ENCODE peak calls at places on chromosomes 1 and 21, in four cellular contexts. U is HepG2, C is GM12878, M is K562. H is an unnamed sample.
A peak's percentile ranks its signal among the peaks of the same experiment; 100 is the strongest.

GRCh38 chr1:117657031-117657430 is 51.2 kb downstream of the TENT5C start:
- DNase-seq in U (peak; percentile 12), C (no peak), M (peak; percentile 64), H (no peak)

GRCh38 chr1:30957560-30958222 is 49.1 kb upstream of the SDC3 start:
- DNase-seq in U (no peak), C (no peak), M (no peak), H (no peak)

GRCh38 chr1:234609528-234610042 is 393 bp downstream of the IRF2BP2 start:
- DNase-seq in U (no peak), C (no peak), M (no peak), H (no peak)

GRCh38 chr21:33394260-33394659 is 9.0 kb upstream of the IFNGR2 start:
- DNase-seq in U (no peak), C (no peak), M (no peak), H (no peak)

GRCh38 chr1:232221790-232222499 is 408.0 kb downstream of the SIPA1L2 start:
- DNase-seq in U (no peak), C (no peak), M (no peak), H (no peak)

GRCh38 chr1:106022312-106022902 is 1034.1 kb upstream of the PRMT6 start:
- DNase-seq in U (no peak), C (no peak), M (no peak), H (no peak)

GRCh38 chr21:46474365-46474764 is 15.7 kb downstream of the DIP2A start:
- DNase-seq in U (no peak), C (no peak), M (no peak), H (no peak)

GRCh38 chr1:159239551-159240220 is 35.0 kb downstream of the ACKR1 start:
- DNase-seq in U (no peak), C (peak; percentile 15), M (no peak), H (no peak)

GRCh38 chr21:17644186-17644585 is 31.5 kb upstream of the BTG3 start:
- DNase-seq in U (no peak), C (no peak), M (no peak), H (no peak)

GRCh38 chr1:5615076-5615475 is 377.1 kb downstream of the NPHP4 start:
- DNase-seq in U (no peak), C (no peak), M (no peak), H (no peak)

DNA sequence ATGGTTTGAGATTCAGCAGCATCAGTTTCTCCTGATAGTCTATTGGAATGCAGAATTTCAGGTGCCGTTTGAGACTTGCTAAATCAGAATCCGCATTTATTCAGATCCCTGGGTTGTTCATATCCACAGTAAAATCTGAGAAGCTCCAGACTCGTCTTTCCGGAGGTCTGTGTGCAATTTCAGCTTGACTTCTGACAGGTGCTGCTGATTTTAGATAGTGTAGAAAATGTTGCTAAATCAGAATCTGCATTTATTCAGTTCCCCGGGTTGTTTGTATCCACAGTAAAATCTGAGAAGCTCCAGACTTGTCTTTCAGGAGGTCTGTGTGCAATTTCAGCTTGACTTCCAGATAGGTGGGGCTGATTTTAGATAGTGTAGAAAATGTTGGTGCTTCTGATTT is 113.7 kb downstream of the PAPPA2 start:
- DNase-seq in U (no peak), C (no peak), M (no peak), H (no peak)
- TF ChIP-seq TARDBP in U (no peak), C (no peak), M (no peak), H (no peak)

DNA sequence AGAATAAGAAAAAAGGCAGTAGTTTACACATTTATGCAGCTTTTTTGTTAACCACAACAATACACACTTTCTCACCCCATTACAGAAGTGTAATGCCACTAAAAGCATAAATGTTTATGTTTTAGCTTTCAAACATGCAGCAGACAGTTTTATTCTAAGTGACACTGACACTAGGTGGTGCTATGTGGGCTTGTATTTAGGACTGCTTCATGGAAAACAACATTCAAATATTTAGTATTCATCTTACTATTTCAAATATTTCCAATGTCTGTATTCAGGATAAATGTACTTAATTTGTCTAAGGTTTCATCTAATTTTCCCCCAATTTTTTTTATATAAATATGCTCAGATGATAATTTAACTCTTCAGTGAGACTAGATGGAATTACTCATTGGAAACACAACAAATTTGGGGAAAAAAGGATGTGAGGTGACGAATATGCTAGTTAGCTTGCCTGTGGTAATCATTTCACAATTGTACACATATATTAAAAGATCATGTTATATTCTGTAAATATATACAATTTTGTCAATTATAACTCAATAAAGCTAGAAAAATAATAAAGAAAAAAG is 71.4 kb downstream of the USP1 start:
- DNase-seq in U (peak; percentile 48), C (peak; percentile 9), M (peak; percentile 51), H (peak; percentile 34)
- TF ChIP-seq BHLHE40 in U (no peak), C (no peak), M (no peak), H (no peak)

GRCh38 chr1:153573351-153573750 is 7.7 kb upstream of the S100A2 start:
- DNase-seq in U (no peak), C (no peak), M (no peak), H (no peak)

GRCh38 chr1:153577138-153577537 is 11.5 kb upstream of the S100A2 start:
- DNase-seq in U (no peak), C (no peak), M (no peak), H (no peak)

GRCh38 chr1:153578936-153579335 is 13.3 kb upstream of the S100A2 start:
- DNase-seq in U (no peak), C (no peak), M (no peak), H (no peak)

GRCh38 chr1:153577624-153578051 is 12.0 kb upstream of the S100A2 start:
- DNase-seq in U (no peak), C (no peak), M (peak; percentile 35), H (no peak)

GRCh38 chr1:153578490-153578889 is 12.8 kb upstream of the S100A2 start:
- DNase-seq in U (no peak), C (no peak), M (no peak), H (no peak)
- TF ChIP-seq TARDBP in U (no peak), C (no peak), M (no peak), H (no peak)

GRCh38 chr1:162383516-162383915 is 2.0 kb downstream of the C1orf226 start:
- DNase-seq in U (no peak), C (no peak), M (no peak), H (no peak)
- TF ChIP-seq BHLHE40 in U (no peak), C (no peak), M (no peak), H (no peak)

GRCh38 chr1:89876463-89876862 is 55.6 kb downstream of the LRRC8D start:
- DNase-seq in U (no peak), C (no peak), M (no peak), H (no peak)

GRCh38 chr1:89872567-89872966 is 51.7 kb downstream of the LRRC8D start:
- DNase-seq in U (no peak), C (no peak), M (no peak), H (no peak)

GRCh38 chr1:89873250-89873649 is 52.4 kb downstream of the LRRC8D start:
- DNase-seq in U (no peak), C (no peak), M (no peak), H (no peak)

GRCh38 chr1:89871768-89872473 is 51.1 kb downstream of the LRRC8D start:
- DNase-seq in U (no peak), C (no peak), M (no peak), H (no peak)

GRCh38 chr1:89873757-89874156 is 52.9 kb downstream of the LRRC8D start:
- DNase-seq in U (no peak), C (no peak), M (no peak), H (no peak)
- TF ChIP-seq TARDBP in U (no peak), C (no peak), M (no peak), H (no peak)

DNA sequence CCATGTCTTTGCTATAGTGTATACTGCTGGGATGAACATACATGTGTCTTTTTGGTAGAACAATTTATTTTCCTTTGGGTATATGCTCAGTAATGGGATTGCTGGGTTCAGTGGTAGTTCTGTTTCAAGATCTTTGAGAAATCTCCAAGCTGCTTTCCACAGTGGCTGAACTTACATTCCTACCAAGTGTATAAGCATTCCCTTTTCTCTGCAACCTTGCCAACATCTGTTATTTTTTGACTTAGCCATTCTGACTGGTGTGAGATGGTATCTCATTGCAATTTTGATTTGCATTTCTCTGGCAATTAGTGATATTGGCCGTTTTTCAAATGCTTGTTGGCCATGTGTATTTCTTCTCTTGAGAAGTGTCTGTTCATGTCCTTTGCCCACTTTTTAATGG is 37.5 kb upstream of the ANGPTL1 start:
- DNase-seq in U (no peak), C (no peak), M (no peak), H (no peak)
- TF ChIP-seq BHLHE40 in U (no peak), C (no peak), M (no peak), H (no peak)

GRCh38 chr1:180848191-180848590 is 64.5 kb upstream of the KIAA1614 start:
- DNase-seq in U (peak; percentile 23), C (no peak), M (no peak), H (no peak)
- TF ChIP-seq TARDBP in U (no peak), C (no peak), M (no peak), H (no peak)

DNA sequence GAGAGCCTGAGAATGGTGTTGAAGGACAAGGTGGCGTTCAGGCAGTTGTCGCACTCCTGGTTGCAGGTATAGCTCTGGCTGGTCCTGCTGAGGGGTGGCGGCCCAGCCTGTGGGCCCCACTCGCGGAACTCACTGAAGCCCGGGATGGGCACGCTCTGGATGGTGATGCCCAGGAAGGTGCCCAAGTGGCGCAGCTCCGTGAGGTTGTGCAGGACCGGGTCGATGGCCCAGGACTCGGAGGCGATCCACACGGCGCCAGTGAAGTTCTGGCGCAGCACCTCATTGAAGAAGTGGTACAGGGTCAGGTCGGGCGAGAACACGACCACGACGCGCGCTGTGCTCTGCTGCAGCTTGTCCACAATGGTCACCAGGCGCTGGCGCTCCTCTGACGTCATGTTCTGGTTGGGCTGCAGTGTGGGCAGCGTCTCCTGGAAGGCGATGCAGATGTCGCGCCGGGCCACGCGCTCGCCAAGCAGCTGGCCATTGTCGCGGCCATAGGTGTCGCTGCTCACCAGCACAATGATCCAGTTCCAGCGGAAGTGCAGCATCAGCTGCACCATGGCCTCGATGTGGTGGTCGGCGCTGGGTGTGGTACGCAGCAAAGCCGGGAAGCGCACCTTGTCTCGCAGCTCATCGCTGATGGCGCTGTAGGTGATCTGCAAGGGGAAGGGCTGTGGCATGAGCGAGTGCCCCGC is 5.0 kb downstream of the TAS1R2 start:
- DNase-seq in U (no peak), C (no peak), M (peak; percentile 69), H (no peak)
- TF ChIP-seq BHLHE40 in U (no peak), C (no peak), M (no peak), H (no peak)